ENCODE peak calls at places on chromosomes 7 and 10, in nine cellular contexts. L is A549, Q is sigmoid colon, G is IMR-90, R is gastrocnemius medialis, H is uterus, N is HCT116, O is Peyer's patch, M is transverse colon. J is an unnamed sample.

GRCh38 chr10:60905580-60905979 is 38.4 kb downstream of the RHOBTB1 start:
- DNase-seq in L (no peak), Q (peak; percentile 89), G (peak; percentile 59), R (no peak), H (peak; percentile 40), N (no peak), O (no peak), M (peak; percentile 22), J (no peak)

GRCh38 chr10:1650542-1651279 is 86.6 kb downstream of the ADARB2 start:
- DNase-seq in L (no peak), Q (peak; percentile 34), G (no peak), R (no peak), H (no peak), N (no peak), O (no peak), M (no peak), J (no peak)

GRCh38 chr10:119498889-119499864 is 43.3 kb downstream of the RGS10 start:
- DNase-seq in L (no peak), Q (no peak), G (peak; percentile 71), R (no peak), H (no peak), N (no peak), O (no peak), M (no peak), J (no peak)

GRCh38 chr7:104629393-104629792 is 301.0 kb downstream of the LHFPL3 start:
- DNase-seq in L (no peak), Q (no peak), G (no peak), R (no peak), H (no peak), N (no peak), O (no peak), M (no peak), J (no peak)

GRCh38 chr7:10040674-10041073 is 933.0 kb upstream of the PHF14 start:
- DNase-seq in L (no peak), Q (no peak), G (no peak), R (no peak), H (no peak), N (no peak), O (no peak), M (no peak), J (no peak)

GRCh38 chr10:84256510-84257342 is 11.9 kb downstream of the RGR start:
- DNase-seq in L (peak; percentile 67), Q (no peak), G (peak; percentile 51), R (no peak), H (no peak), N (peak; percentile 46), O (peak; percentile 64), M (peak; percentile 56), J (peak; percentile 49)

GRCh38 chr10:83516788-83517187 is 622.5 kb upstream of the GHITM start:
- DNase-seq in L (no peak), Q (no peak), G (no peak), R (no peak), H (no peak), N (no peak), O (no peak), M (no peak), J (no peak)

GRCh38 chr10:132840698-132841097 is 54.8 kb upstream of the NKX6-2 start:
- DNase-seq in L (no peak), Q (no peak), G (no peak), R (no peak), H (no peak), N (no peak), O (no peak), M (no peak), J (no peak)

GRCh38 chr10:102492983-102493382 is 9.5 kb downstream of the ACTR1A start:
- DNase-seq in L (no peak), Q (peak; percentile 91), G (no peak), R (peak; percentile 90), H (no peak), N (no peak), O (no peak), M (no peak), J (no peak)

GRCh38 chr10:4532467-4532866 is 293.5 kb upstream of the AKR1E2 start:
- DNase-seq in L (no peak), Q (no peak), G (peak; percentile 66), R (no peak), H (no peak), N (no peak), O (no peak), M (no peak), J (peak; percentile 4)

GRCh38 chr10:32961892-32962369 is 3.9 kb upstream of the ITGB1 start:
- DNase-seq in L (peak; percentile 86), Q (no peak), G (peak; percentile 93), R (no peak), H (no peak), N (peak; percentile 69), O (no peak), M (no peak), J (no peak)

DNA sequence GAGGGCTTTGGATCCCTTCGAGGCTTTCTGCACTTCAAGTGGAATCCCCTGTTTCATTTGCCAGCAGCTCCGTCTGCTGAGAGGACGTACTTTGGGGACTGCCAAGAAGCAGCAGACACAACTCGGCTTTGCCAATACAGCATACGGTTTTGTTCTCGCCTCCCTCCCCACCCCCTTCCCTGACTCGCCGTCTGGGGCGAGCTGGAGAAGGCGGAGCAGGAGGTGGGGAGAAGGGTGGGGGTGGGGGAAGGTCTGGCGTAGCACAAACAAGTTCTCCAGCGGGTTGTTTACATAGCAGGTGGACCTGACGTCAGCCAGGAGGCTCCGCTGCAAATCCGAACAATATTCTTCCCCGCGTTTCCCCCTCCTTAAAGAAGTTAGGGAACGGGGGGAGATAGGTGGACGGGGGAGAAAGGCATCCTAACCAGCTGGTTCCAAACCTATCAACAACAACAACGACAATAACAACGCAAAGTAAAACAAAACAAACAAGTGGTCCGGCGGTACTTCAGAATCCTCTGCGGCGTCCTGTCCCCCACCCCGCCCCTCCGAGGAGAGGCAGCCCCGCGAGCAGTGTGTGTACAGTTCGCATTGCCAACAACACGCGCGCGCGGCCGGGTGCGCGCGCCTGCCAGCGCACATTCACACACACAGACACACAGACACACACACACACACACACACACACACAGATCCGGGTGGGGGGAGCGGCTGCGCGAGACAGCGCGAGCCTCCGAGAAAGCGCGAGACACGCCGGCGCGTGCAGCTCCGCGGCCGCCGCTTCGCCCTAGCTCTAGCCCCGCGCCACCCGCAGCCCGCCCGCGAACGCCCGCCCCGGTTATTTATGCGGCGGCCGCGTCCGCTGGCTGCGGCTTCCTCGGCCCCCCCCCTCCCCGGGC is 167.0 kb upstream of the PPP1R3A start:
- DNase-seq in L (peak; percentile 40), Q (peak; percentile 96), G (peak; percentile 61), R (peak; percentile 95), H (peak; percentile 90), N (peak; percentile 64), O (peak; percentile 88), M (peak; percentile 90), J (no peak)
- TF ChIP-seq POLR2A in L (no peak), Q (peak; percentile 88), G (no peak), R (peak; percentile 81), H (peak; percentile 44), N (no peak), O (peak; percentile 80), M (peak; percentile 82), J (peak; percentile 27)

GRCh38 chr7:25949672-25950487 is 202.1 kb upstream of the NFE2L3 start:
- DNase-seq in L (no peak), Q (no peak), G (no peak), R (no peak), H (no peak), N (no peak), O (peak; percentile 62), M (peak; percentile 65), J (no peak)

GRCh38 chr7:25953859-25954258 is 198.1 kb upstream of the NFE2L3 start:
- DNase-seq in L (no peak), Q (no peak), G (no peak), R (no peak), H (no peak), N (no peak), O (no peak), M (no peak), J (no peak)

GRCh38 chr7:25952277-25953057 is 199.5 kb upstream of the NFE2L3 start:
- DNase-seq in L (no peak), Q (no peak), G (no peak), R (no peak), H (no peak), N (no peak), O (no peak), M (no peak), J (no peak)

GRCh38 chr7:25950488-25951413 is 201.2 kb upstream of the NFE2L3 start:
- DNase-seq in L (peak; percentile 37), Q (peak; percentile 95), G (peak; percentile 4), R (peak; percentile 86), H (peak; percentile 90), N (peak; percentile 79), O (peak; percentile 97), M (peak; percentile 96), J (no peak)

GRCh38 chr7:25951414-25952276 is 200.4 kb upstream of the NFE2L3 start:
- DNase-seq in L (no peak), Q (peak; percentile 66), G (no peak), R (no peak), H (no peak), N (no peak), O (no peak), M (no peak), J (no peak)
- TF ChIP-seq POLR2A in L (no peak), Q (peak; percentile 62), G (no peak), R (peak; percentile 59), H (peak; percentile 41), N (no peak), O (peak; percentile 79), M (peak; percentile 97), J (no peak)

DNA sequence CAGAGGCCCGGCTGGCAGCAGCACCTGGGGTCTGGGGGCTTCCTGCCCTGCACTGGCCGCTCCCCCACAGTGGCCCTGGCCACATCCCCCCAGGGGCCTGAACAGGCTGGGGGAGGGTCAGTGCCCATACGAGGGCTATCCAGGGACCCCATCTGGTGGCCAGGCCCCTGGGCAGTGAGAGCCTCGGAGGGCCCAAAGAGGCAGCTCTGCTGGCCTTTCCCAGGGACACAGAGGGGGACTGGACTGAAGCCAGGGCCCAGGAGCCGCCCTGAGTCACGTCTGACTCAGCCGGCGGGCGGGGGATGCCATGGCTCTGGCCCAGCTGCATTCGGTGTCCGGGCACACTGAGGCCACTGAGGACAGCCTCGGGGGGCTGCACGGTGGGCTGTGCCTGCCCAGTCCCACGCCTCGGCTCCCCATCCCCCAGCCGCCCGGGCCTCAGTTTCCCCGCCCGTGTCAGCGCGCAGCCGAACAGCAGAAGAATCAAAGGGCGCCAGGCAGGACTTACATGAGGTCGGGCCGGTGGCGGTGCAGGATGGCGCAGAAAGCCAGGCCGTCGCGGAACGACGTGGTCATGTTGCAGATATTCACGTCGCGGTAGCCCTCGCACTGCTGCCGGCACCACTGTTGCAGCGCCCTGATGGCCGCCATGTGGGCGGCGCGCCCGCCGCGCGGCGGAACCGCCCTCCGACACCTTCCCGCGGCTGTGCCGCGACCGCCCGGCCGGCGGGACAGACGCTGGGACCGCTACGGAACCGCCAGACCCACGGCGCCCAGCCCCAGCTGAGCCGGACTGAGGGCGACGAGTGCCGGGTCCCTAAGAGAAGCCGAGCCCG is at the start of gene MICALL2:
- DNase-seq in L (peak; percentile 67), Q (peak; percentile 94), G (peak; percentile 85), R (peak; percentile 71), H (peak; percentile 86), N (peak; percentile 54), O (peak; percentile 85), M (peak; percentile 83), J (peak; percentile 100)
- TF ChIP-seq POLR2A in L (peak; percentile 99), Q (peak; percentile 66), G (peak; percentile 98), R (peak; percentile 96), H (peak; percentile 88), N (peak; percentile 75), O (peak; percentile 98), M (peak; percentile 90), J (peak; percentile 100)

GRCh38 chr7:5693529-5693928 is 87.9 kb downstream of the RNF216 start:
- DNase-seq in L (peak; percentile 67), Q (peak; percentile 82), G (peak; percentile 76), R (peak; percentile 35), H (peak; percentile 51), N (no peak), O (peak; percentile 63), M (no peak), J (no peak)
- TF ChIP-seq POLR2A in L (no peak), Q (no peak), G (no peak), R (no peak), H (peak; percentile 25), N (no peak), O (no peak), M (no peak), J (no peak)

GRCh38 chr10:95656291-95657164 is at the start of gene ALDH18A1:
- DNase-seq in L (peak; percentile 91), Q (peak; percentile 96), G (peak; percentile 89), R (peak; percentile 80), H (peak; percentile 91), N (peak; percentile 83), O (peak; percentile 97), M (peak; percentile 95), J (peak; percentile 93)
- TF ChIP-seq POLR2A in L (peak; percentile 78), Q (no peak), G (peak; percentile 58), R (no peak), H (peak; percentile 55), N (peak; percentile 50), O (peak; percentile 43), M (peak; percentile 49), J (peak; percentile 93)